ENCODE peak calls at places on chromosomes 16 and 17, in eight cellular contexts. Y, N, U, R, X, E, W and S are unnamed samples.
A peak's percentile ranks its signal among the peaks of the same experiment; 100 is the strongest.

GRCh38 chr16:56836410-56836834 is 28.6 kb upstream of the SLC12A3 start:
- DNase-seq in Y (no peak), N (no peak), U (no peak), R (no peak), X (no peak), E (no peak), W (no peak), S (no peak)

GRCh38 chr16:54370653-54371052 is 84.1 kb upstream of the IRX3 start:
- DNase-seq in Y (no peak), N (no peak), U (no peak), R (no peak), X (no peak), E (no peak), W (no peak), S (no peak)

GRCh38 chr17:65550075-65550635 is 11.3 kb downstream of the AXIN2 start:
- DNase-seq in Y (no peak), N (no peak), U (no peak), R (no peak), X (no peak), E (no peak), W (no peak), S (no peak)

GRCh38 chr16:88737298-88738166 is 31.2 kb downstream of the CTU2 start:
- DNase-seq in Y (peak; percentile 55), N (no peak), U (peak; percentile 65), R (peak; percentile 13), X (peak; percentile 80), E (peak; percentile 89), W (peak; percentile 19), S (peak; percentile 86)

GRCh38 chr16:89020068-89020924 is 43.3 kb upstream of the CBFA2T3 start:
- DNase-seq in Y (no peak), N (no peak), U (no peak), R (peak; percentile 59), X (no peak), E (peak; percentile 60), W (no peak), S (no peak)

GRCh38 chr16:55568151-55568693 is 1.7 kb downstream of the CAPNS2 start:
- DNase-seq in Y (no peak), N (no peak), U (no peak), R (no peak), X (no peak), E (no peak), W (no peak), S (no peak)

GRCh38 chr16:67845291-67846062 is 1.3 kb upstream of the NUTF2 start:
- DNase-seq in Y (no peak), N (no peak), U (no peak), R (no peak), X (no peak), E (no peak), W (no peak), S (no peak)

GRCh38 chr17:78127240-78127887 is 1.2 kb downstream of the TMC6 start:
- DNase-seq in Y (peak; percentile 93), N (no peak), U (no peak), R (no peak), X (peak; percentile 57), E (peak; percentile 88), W (peak; percentile 30), S (no peak)

GRCh38 chr17:1009411-1010085 is 12.6 kb downstream of the TIMM22 start:
- DNase-seq in Y (no peak), N (no peak), U (no peak), R (no peak), X (no peak), E (no peak), W (no peak), S (no peak)

GRCh38 chr16:6016530-6017184 is 919.1 kb upstream of the EEF2KMT start:
- DNase-seq in Y (peak; percentile 29), N (no peak), U (peak; percentile 22), R (no peak), X (no peak), E (no peak), W (no peak), S (no peak)

GRCh38 chr17:44170499-44171201 is at the start of gene ASB16:
- DNase-seq in Y (no peak), N (no peak), U (no peak), R (no peak), X (peak; percentile 56), E (no peak), W (no peak), S (no peak)

GRCh38 chr16:11156401-11156800 is 99.6 kb downstream of the SOCS1 start:
- DNase-seq in Y (no peak), N (no peak), U (no peak), R (no peak), X (no peak), E (no peak), W (no peak), S (no peak)

GRCh38 chr17:1577186-1577585 is 14.6 kb upstream of the PITPNA start:
- DNase-seq in Y (peak; percentile 57), N (peak; percentile 95), U (no peak), R (no peak), X (peak; percentile 91), E (peak; percentile 96), W (peak; percentile 87), S (peak; percentile 85)

GRCh38 chr17:80850817-80851216 is 140.8 kb upstream of the CHMP6 start:
- DNase-seq in Y (no peak), N (no peak), U (no peak), R (no peak), X (no peak), E (peak; percentile 28), W (no peak), S (no peak)

GRCh38 chr17:47745037-47745380 is 12.0 kb downstream of the TBX21 start:
- DNase-seq in Y (no peak), N (no peak), U (no peak), R (no peak), X (no peak), E (no peak), W (no peak), S (no peak)

GRCh38 chr16:74936902-74937560 is 47.9 kb downstream of the WDR59 start:
- DNase-seq in Y (no peak), N (no peak), U (no peak), R (peak; percentile 50), X (no peak), E (no peak), W (no peak), S (no peak)
- TF ChIP-seq EP300 in Y (no peak), N (no peak), U (no peak), R (peak; percentile 91), X (no peak), E (no peak), W (peak; percentile 31), S (no peak)

DNA sequence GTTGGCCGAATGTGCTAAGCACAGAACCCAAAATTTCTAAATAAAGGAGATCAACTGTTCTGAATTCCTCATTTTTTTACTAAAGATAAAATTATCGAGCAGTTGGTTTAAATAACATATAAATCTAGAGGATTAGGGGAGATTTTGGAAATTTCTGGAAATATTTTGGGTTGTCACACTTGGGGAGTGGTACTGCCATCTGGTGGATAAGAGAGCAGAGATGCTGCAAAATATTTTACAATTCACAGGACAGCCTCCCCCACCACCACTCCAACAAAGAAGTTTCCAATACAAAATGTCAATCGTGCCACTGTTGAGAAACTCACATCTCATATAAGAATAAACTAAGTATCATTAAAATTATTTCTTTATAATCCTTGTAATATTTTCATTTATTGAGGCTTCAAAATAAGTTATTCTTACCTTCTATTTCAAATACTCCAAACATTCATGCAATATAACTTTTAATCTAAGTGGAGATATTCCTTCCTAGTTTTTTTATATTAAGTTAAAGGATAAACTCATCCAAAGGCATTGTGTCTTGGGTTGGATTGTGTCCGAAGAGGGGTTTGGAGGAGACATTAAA is 17.0 kb upstream of the ABCA8 start:
- DNase-seq in Y (peak; percentile 43), N (no peak), U (peak; percentile 49), R (no peak), X (no peak), E (no peak), W (peak; percentile 36), S (no peak)
- H3K9me3 ChIP-seq in Y (no peaks in the 10 kb centered on the region), N (no peaks in the 10 kb centered on the region), U (no peaks in the 10 kb centered on the region), R (no peaks in the 10 kb centered on the region), X (no peaks in the 10 kb centered on the region), E (no peaks in the 10 kb centered on the region), W (no peaks in the 10 kb centered on the region), S (no peaks in the 10 kb centered on the region)

DNA sequence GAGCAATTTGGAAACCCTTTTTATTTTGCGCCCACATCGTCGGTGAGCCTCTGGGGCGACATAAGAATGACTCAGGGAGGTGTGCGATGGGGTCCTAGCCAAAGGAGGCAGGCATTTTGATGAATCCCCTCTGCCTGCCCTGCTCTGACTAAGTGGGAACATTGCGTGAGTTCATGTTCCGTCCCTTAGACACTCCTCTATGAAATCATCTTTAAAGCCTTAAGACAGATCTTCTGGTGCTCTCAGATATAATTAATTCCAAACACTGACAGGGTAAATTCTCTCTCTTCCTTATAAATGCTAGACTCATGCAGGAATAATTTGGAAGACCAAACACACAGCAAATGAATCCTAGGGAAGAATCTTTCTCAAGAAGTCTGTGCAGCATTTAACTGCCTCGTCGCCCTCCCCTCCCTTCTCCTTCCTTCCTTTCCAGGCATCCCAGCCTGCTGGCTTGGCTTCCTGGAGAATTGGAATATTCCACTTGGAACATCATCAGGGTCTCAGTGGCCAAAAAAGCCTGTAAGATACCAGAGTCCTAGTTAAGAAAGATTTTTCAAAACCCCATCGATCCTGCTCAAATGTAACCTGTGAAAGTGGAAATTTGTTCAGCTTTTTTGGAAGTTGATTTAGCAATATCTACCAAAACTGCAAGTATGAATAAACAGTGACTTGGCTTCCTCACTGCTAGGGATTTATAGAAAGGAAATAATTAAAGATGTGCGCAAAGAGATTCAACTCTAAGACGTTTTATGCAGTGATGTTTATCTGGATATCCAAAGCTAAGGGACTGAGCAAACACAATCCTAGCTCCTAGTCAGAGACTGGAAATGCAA is 52.5 kb upstream of the FOXF1 start:
- DNase-seq in Y (no peak), N (no peak), U (no peak), R (no peak), X (no peak), E (peak; percentile 94), W (peak; percentile 7), S (no peak)
- TF ChIP-seq EP300 in Y (no peak), N (peak; percentile 68), U (no peak), R (no peak), X (peak; percentile 88), E (peak; percentile 95), W (no peak), S (no peak)

GRCh38 chr17:27066315-27066714 is 227.6 kb upstream of the WSB1 start:
- DNase-seq in Y (no peak), N (no peak), U (no peak), R (no peak), X (no peak), E (no peak), W (no peak), S (no peak)
- H3K9me3 ChIP-seq in Y (no peaks in the 10 kb centered on the region), N (no peaks in the 10 kb centered on the region), U (no peaks in the 10 kb centered on the region), R (no peaks in the 10 kb centered on the region), X (no peaks in the 10 kb centered on the region), E (peaks cover 5% of the 10 kb centered on the region), W (no peaks in the 10 kb centered on the region), S (no peaks in the 10 kb centered on the region)

DNA sequence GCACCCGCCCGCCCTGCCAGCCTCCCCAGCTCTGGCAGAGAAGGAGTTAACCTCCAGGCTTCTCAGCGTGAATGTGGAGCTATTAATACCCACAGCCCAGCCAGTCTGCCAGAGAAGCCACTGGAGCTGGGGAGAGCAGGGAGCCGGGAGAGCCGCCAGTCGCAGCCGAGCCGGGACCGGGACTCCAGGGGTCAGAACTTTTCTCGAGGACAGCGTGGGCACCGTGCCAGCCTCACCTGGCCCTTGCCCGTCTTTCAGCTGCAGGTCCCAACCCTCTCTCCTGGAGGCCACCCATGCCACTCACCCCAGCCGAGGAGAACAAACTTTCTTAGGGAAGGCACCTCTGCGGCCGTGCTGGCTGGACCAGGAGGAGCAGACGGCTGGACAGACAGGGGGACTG is 33.8 kb upstream of the SBK1 start:
- DNase-seq in Y (no peak), N (no peak), U (no peak), R (no peak), X (peak; percentile 51), E (no peak), W (no peak), S (no peak)
- TF ChIP-seq EP300 in Y (no peak), N (no peak), U (no peak), R (no peak), X (no peak), E (no peak), W (no peak), S (no peak)

GRCh38 chr17:22267019-22267418 is 574.7 kb downstream of the KCNJ18 start:
- DNase-seq in Y (no peak), N (no peak), U (no peak), R (no peak), X (no peak), E (no peak), W (no peak), S (no peak)
- H3K9me3 ChIP-seq in Y (no peaks in the 10 kb centered on the region), N (peaks cover 4% of the 10 kb centered on the region), U (no peaks in the 10 kb centered on the region), R (no peaks in the 10 kb centered on the region), X (peaks cover 78% of the 10 kb centered on the region), E (no peaks in the 10 kb centered on the region), W (no peaks in the 10 kb centered on the region), S (no peaks in the 10 kb centered on the region)